ENCODE peak calls at places on chromosomes 6 and 20, in six cellular contexts. One of them, this sample, is unnamed.

GRCh38 chr20:35674921-35675320 is 10.2 kb upstream of the CPNE1 start:
- DNase-seq in left lung: no peak
- DNase-seq in NCI-H748 treated with DMSO at 0.1 percent for 48 hours: no peak
- DNase-seq in caudate nucleus: no peak
- DNase-seq in left cardiac atrium: no peak
- DNase-seq in activated CD4-positive, alpha-beta T cell treated with anti-CD3 and anti-CD28 coated beads, Interleukin-2, amount 10 ng/mL, durations not matched to agents 7 days and 5 days: no peak
- DNase-seq in this sample: no peak

GRCh38 chr6:15061176-15061575 is 184.7 kb upstream of the JARID2 start:
- DNase-seq in left lung: no peak
- DNase-seq in NCI-H748 treated with DMSO at 0.1 percent for 48 hours: no peak
- DNase-seq in caudate nucleus: no peak
- DNase-seq in left cardiac atrium: no peak
- DNase-seq in activated CD4-positive, alpha-beta T cell treated with anti-CD3 and anti-CD28 coated beads, Interleukin-2, amount 10 ng/mL, durations not matched to agents 7 days and 5 days: no peak
- DNase-seq in this sample: no peak

GRCh38 chr6:142174681-142175080 is 27.6 kb downstream of the VTA1 start:
- DNase-seq in left lung: no peak
- DNase-seq in NCI-H748 treated with DMSO at 0.1 percent for 48 hours: no peak
- DNase-seq in caudate nucleus: no peak
- DNase-seq in left cardiac atrium: no peak
- DNase-seq in activated CD4-positive, alpha-beta T cell treated with anti-CD3 and anti-CD28 coated beads, Interleukin-2, amount 10 ng/mL, durations not matched to agents 7 days and 5 days: no peak
- DNase-seq in this sample: no peak

GRCh38 chr6:82270791-82271392 is 23.3 kb upstream of the IBTK start:
- DNase-seq in left lung: no peak
- DNase-seq in NCI-H748 treated with DMSO at 0.1 percent for 48 hours: peak
- DNase-seq in caudate nucleus: no peak
- DNase-seq in left cardiac atrium: no peak
- DNase-seq in activated CD4-positive, alpha-beta T cell treated with anti-CD3 and anti-CD28 coated beads, Interleukin-2, amount 10 ng/mL, durations not matched to agents 7 days and 5 days: no peak
- DNase-seq in this sample: no peak

GRCh38 chr6:164144316-164144715 is 729.8 kb downstream of the QKI start:
- DNase-seq in left lung: no peak
- DNase-seq in NCI-H748 treated with DMSO at 0.1 percent for 48 hours: no peak
- DNase-seq in caudate nucleus: no peak
- DNase-seq in left cardiac atrium: no peak
- DNase-seq in activated CD4-positive, alpha-beta T cell treated with anti-CD3 and anti-CD28 coated beads, Interleukin-2, amount 10 ng/mL, durations not matched to agents 7 days and 5 days: no peak
- DNase-seq in this sample: no peak

GRCh38 chr20:13546497-13547131 is 92.1 kb downstream of the TASP1 start:
- DNase-seq in left lung: peak
- DNase-seq in NCI-H748 treated with DMSO at 0.1 percent for 48 hours: peak
- DNase-seq in caudate nucleus: no peak
- DNase-seq in left cardiac atrium: peak
- DNase-seq in activated CD4-positive, alpha-beta T cell treated with anti-CD3 and anti-CD28 coated beads, Interleukin-2, amount 10 ng/mL, durations not matched to agents 7 days and 5 days: peak
- DNase-seq in this sample: peak

GRCh38 chr6:157542405-157542943 is 161.5 kb downstream of the ZDHHC14 start:
- DNase-seq in left lung: no peak
- DNase-seq in NCI-H748 treated with DMSO at 0.1 percent for 48 hours: no peak
- DNase-seq in caudate nucleus: no peak
- DNase-seq in left cardiac atrium: no peak
- DNase-seq in activated CD4-positive, alpha-beta T cell treated with anti-CD3 and anti-CD28 coated beads, Interleukin-2, amount 10 ng/mL, durations not matched to agents 7 days and 5 days: no peak
- DNase-seq in this sample: no peak

GRCh38 chr20:504632-505075 is 38.9 kb downstream of the CSNK2A1 start:
- DNase-seq in left lung: no peak
- DNase-seq in NCI-H748 treated with DMSO at 0.1 percent for 48 hours: no peak
- DNase-seq in caudate nucleus: no peak
- DNase-seq in left cardiac atrium: no peak
- DNase-seq in activated CD4-positive, alpha-beta T cell treated with anti-CD3 and anti-CD28 coated beads, Interleukin-2, amount 10 ng/mL, durations not matched to agents 7 days and 5 days: no peak
- DNase-seq in this sample: no peak

GRCh38 chr6:129210684-129211083 is 327.7 kb downstream of the LAMA2 start:
- DNase-seq in left lung: no peak
- DNase-seq in NCI-H748 treated with DMSO at 0.1 percent for 48 hours: no peak
- DNase-seq in caudate nucleus: no peak
- DNase-seq in left cardiac atrium: no peak
- DNase-seq in activated CD4-positive, alpha-beta T cell treated with anti-CD3 and anti-CD28 coated beads, Interleukin-2, amount 10 ng/mL, durations not matched to agents 7 days and 5 days: no peak
- DNase-seq in this sample: no peak

GRCh38 chr6:15365273-15365687 is 119.4 kb downstream of the JARID2 start:
- DNase-seq in left lung: peak
- DNase-seq in NCI-H748 treated with DMSO at 0.1 percent for 48 hours: peak
- DNase-seq in caudate nucleus: peak
- DNase-seq in left cardiac atrium: peak
- DNase-seq in activated CD4-positive, alpha-beta T cell treated with anti-CD3 and anti-CD28 coated beads, Interleukin-2, amount 10 ng/mL, durations not matched to agents 7 days and 5 days: peak
- DNase-seq in this sample: peak

GRCh38 chr6:46734867-46735719 is at the start of gene PLA2G7:
- DNase-seq in left lung: peak
- DNase-seq in NCI-H748 treated with DMSO at 0.1 percent for 48 hours: peak
- DNase-seq in caudate nucleus: no peak
- DNase-seq in left cardiac atrium: no peak
- DNase-seq in activated CD4-positive, alpha-beta T cell treated with anti-CD3 and anti-CD28 coated beads, Interleukin-2, amount 10 ng/mL, durations not matched to agents 7 days and 5 days: no peak
- DNase-seq in this sample: no peak

GRCh38 chr20:31719644-31720485 is 2.8 kb downstream of the BCL2L1 start:
- DNase-seq in left lung: no peak
- DNase-seq in NCI-H748 treated with DMSO at 0.1 percent for 48 hours: peak
- DNase-seq in caudate nucleus: no peak
- DNase-seq in left cardiac atrium: no peak
- DNase-seq in activated CD4-positive, alpha-beta T cell treated with anti-CD3 and anti-CD28 coated beads, Interleukin-2, amount 10 ng/mL, durations not matched to agents 7 days and 5 days: no peak
- DNase-seq in this sample: no peak

GRCh38 chr6:144190593-144190992 is 40.3 kb downstream of the STX11 start:
- DNase-seq in left lung: no peak
- DNase-seq in NCI-H748 treated with DMSO at 0.1 percent for 48 hours: no peak
- DNase-seq in caudate nucleus: no peak
- DNase-seq in left cardiac atrium: peak
- DNase-seq in activated CD4-positive, alpha-beta T cell treated with anti-CD3 and anti-CD28 coated beads, Interleukin-2, amount 10 ng/mL, durations not matched to agents 7 days and 5 days: no peak
- DNase-seq in this sample: no peak

GRCh38 chr6:4174042-4174441 is 38.7 kb upstream of the ECI2 start:
- DNase-seq in left lung: no peak
- DNase-seq in NCI-H748 treated with DMSO at 0.1 percent for 48 hours: no peak
- DNase-seq in caudate nucleus: no peak
- DNase-seq in left cardiac atrium: no peak
- DNase-seq in activated CD4-positive, alpha-beta T cell treated with anti-CD3 and anti-CD28 coated beads, Interleukin-2, amount 10 ng/mL, durations not matched to agents 7 days and 5 days: no peak
- DNase-seq in this sample: no peak

GRCh38 chr20:23479043-23479442 is 11.9 kb upstream of the CST8 start:
- DNase-seq in left lung: no peak
- DNase-seq in NCI-H748 treated with DMSO at 0.1 percent for 48 hours: no peak
- DNase-seq in caudate nucleus: no peak
- DNase-seq in left cardiac atrium: no peak
- DNase-seq in activated CD4-positive, alpha-beta T cell treated with anti-CD3 and anti-CD28 coated beads, Interleukin-2, amount 10 ng/mL, durations not matched to agents 7 days and 5 days: no peak
- DNase-seq in this sample: no peak

GRCh38 chr20:63929071-63929470 is 27.1 kb downstream of the UCKL1 start:
- DNase-seq in left lung: no peak
- DNase-seq in NCI-H748 treated with DMSO at 0.1 percent for 48 hours: no peak
- DNase-seq in caudate nucleus: no peak
- DNase-seq in left cardiac atrium: no peak
- DNase-seq in activated CD4-positive, alpha-beta T cell treated with anti-CD3 and anti-CD28 coated beads, Interleukin-2, amount 10 ng/mL, durations not matched to agents 7 days and 5 days: no peak
- DNase-seq in this sample: no peak

GRCh38 chr6:26268659-26269402 is 96.2 kb upstream of the BTN3A2 start:
- DNase-seq in left lung: no peak
- DNase-seq in NCI-H748 treated with DMSO at 0.1 percent for 48 hours: peak
- DNase-seq in caudate nucleus: no peak
- DNase-seq in left cardiac atrium: no peak
- DNase-seq in activated CD4-positive, alpha-beta T cell treated with anti-CD3 and anti-CD28 coated beads, Interleukin-2, amount 10 ng/mL, durations not matched to agents 7 days and 5 days: no peak
- DNase-seq in this sample: no peak

This sample was measured in T-helper 9 cell.